ENCODE peak calls at places on chromosomes 6 and 20, in five cellular contexts. O is psoas muscle, G is BJ, W is heart left ventricle, H is IMR-90. T is an unnamed sample. For H3K27me3, the result is how much of the 10 kb centered on the place peaks cover.

GRCh38 chr6:155695495-155695894 is 239.9 kb upstream of the NOX3 start:
- DNase-seq in O (no peak), G (no peak), W (no peak), H (no peak), T (no peak)

GRCh38 chr6:149084761-149085574 is 232.5 kb upstream of the TAB2 start:
- DNase-seq in O (no peak), G (no peak), W (no peak), H (no peak), T (no peak)

GRCh38 chr20:17811605-17811965 is 111.8 kb downstream of the BANF2 start:
- DNase-seq in O (no peak), G (no peak), W (no peak), H (no peak), T (no peak)

GRCh38 chr20:53847118-53847842 is 223.1 kb downstream of the BCAS1 start:
- DNase-seq in O (no peak), G (no peak), W (no peak), H (no peak), T (no peak)

GRCh38 chr6:142349215-142349823 is 47.5 kb downstream of the ADGRG6 start:
- DNase-seq in O (no peak), G (no peak), W (no peak), H (no peak), T (no peak)

GRCh38 chr6:64415936-64416335 is 780.3 kb downstream of the PHF3 start:
- DNase-seq in O (no peak), G (no peak), W (no peak), H (no peak), T (no peak)

GRCh38 chr6:49025273-49026240 is 437.5 kb downstream of the MMUT start:
- DNase-seq in O (no peak), G (no peak), W (no peak), H (no peak), T (no peak)

GRCh38 chr20:25314497-25315417 is 66.9 kb downstream of the PYGB start:
- DNase-seq in O (no peak), G (no peak), W (no peak), H (no peak), T (peak)

GRCh38 chr6:90397929-90398674 is 101.5 kb upstream of the BACH2 start:
- DNase-seq in O (no peak), G (no peak), W (no peak), H (peak), T (no peak)

GRCh38 chr6:152598858-152599537 is 38.2 kb downstream of the SYNE1 start:
- DNase-seq in O (no peak), G (no peak), W (peak), H (peak), T (no peak)

GRCh38 chr20:58891686-58892125 is 39.2 kb downstream of the GNAS start:
- DNase-seq in O (peak), G (no peak), W (no peak), H (no peak), T (peak)

GRCh38 chr6:66277400-66277799 is 570.4 kb upstream of the EYS start:
- DNase-seq in O (no peak), G (no peak), W (no peak), H (no peak), T (no peak)

GRCh38 chr6:15389759-15390723 is 144.2 kb downstream of the JARID2 start:
- DNase-seq in O (no peak), G (no peak), W (no peak), H (peak), T (no peak)

GRCh38 chr6:35294308-35294945 is 3.2 kb upstream of the DEF6 start:
- DNase-seq in O (peak), G (no peak), W (peak), H (peak), T (no peak)

GRCh38 chr6:16129623-16130243 is 847 bp downstream of the MYLIP start:
- DNase-seq in O (peak), G (no peak), W (peak), H (peak), T (peak)

GRCh38 chr6:90940812-90941481 is 354.1 kb upstream of the MAP3K7 start:
- DNase-seq in O (no peak), G (peak), W (no peak), H (peak), T (no peak)

GRCh38 chr6:161169690-161170089 is 104.2 kb downstream of the AGPAT4 start:
- DNase-seq in O (peak), G (no peak), W (peak), H (peak), T (no peak)

GRCh38 chr20:33145521-33145920 is 22.4 kb upstream of the BPIFA2 start:
- DNase-seq in O (no peak), G (no peak), W (no peak), H (no peak), T (no peak)

GRCh38 chr20:47502801-47503239 is 1.1 kb downstream of the NCOA3 start:
- DNase-seq in O (no peak), G (no peak), W (no peak), H (peak), T (no peak)

GRCh38 chr20:47500554-47500953 is 1.1 kb upstream of the NCOA3 start:
- DNase-seq in O (no peak), G (no peak), W (no peak), H (no peak), T (no peak)

GRCh38 chr20:47502271-47502730 is 614 bp downstream of the NCOA3 start:
- DNase-seq in O (peak), G (no peak), W (no peak), H (peak), T (peak)

GRCh38 chr20:47501483-47502270 is at the start of gene NCOA3:
- DNase-seq in O (peak), G (peak), W (peak), H (peak), T (peak)

DNA sequence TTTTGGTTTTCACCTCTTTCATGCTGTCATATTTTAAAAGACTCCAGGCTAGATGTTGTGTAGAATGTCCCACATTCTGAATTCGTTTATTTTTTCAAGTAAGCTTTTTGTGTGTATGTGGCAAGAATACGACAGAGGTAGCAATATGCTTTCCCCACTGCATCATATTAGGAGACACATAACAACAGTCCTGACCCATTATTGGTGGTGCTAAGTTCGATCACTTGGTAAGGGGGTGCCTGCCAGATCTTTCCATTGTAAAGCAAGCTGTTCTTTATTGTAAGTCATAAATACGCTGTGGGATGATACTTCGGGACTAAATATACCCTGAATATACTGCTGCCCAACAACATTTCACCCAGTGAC is 587 bp upstream of the NCOA3 start:
- DNase-seq in O (no peak), G (no peak), W (no peak), H (peak), T (no peak)
- H3K4me3 ChIP-seq in O (peak), G (peak), W (peak), H (peak), T (peak)

DNA sequence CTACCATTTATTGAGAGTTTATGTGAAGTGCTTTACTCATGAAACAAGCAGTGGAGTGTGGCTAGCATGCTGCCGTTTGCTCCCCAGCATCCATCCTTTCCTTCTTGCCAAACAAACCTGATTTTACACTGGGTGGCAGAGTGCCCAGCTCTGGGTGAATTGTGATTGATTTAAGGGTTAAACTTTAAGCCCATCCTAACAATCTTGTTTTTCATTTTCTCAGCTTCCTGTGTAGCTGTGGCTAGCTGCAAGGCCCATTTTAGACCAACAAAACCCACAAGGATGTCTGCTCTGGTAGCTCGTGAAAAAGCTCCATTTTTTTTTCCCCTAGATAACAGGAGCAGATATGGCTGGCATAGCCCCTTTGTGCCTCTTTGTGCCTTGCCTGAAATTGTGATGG is 77.7 kb upstream of the KCNG1 start:
- DNase-seq in O (no peak), G (no peak), W (no peak), H (no peak), T (no peak)
- H3K27me3 ChIP-seq in O (under half), G (under half), W (under half), H (half or more), T (under half)

GRCh38 chr6:4316867-4317400 is 181.6 kb upstream of the ECI2 start:
- DNase-seq in O (peak), G (peak), W (peak), H (peak), T (peak)
- H3K4me3 ChIP-seq in O (peak), G (no peak), W (no peak), H (no peak), T (no peak)

GRCh38 chr20:46212876-46213275 is 94.8 kb downstream of the CD40 start:
- DNase-seq in O (no peak), G (no peak), W (no peak), H (no peak), T (no peak)

GRCh38 chr20:46211331-46211722 is 93.2 kb downstream of the CD40 start:
- DNase-seq in O (no peak), G (no peak), W (no peak), H (no peak), T (no peak)

GRCh38 chr20:46213946-46214830 is 94.1 kb downstream of the CDH22 start:
- DNase-seq in O (peak), G (no peak), W (no peak), H (no peak), T (no peak)

GRCh38 chr20:46210672-46211330 is 92.7 kb downstream of the CD40 start:
- DNase-seq in O (no peak), G (no peak), W (no peak), H (no peak), T (no peak)

DNA sequence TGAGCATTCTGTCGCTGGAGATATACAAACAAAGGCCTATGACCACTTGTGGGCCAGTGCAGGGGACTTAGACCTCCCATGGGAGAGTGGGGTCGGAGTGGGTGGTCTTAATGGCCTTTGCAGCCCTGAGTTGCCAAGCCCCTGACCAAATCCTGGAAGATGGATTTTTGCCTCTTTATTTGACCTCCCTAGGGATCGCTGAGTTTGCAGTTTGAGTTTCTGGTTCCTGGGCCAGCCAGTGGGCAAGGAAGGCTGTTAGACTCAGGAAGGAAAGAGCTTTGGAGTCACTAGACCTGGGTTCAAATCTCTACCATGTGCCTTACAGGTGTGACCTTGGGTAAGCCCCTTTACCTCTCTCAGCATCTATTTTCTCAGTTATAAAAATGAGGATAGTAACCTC is 94.1 kb downstream of the CD40 start:
- DNase-seq in O (no peak), G (no peak), W (no peak), H (no peak), T (no peak)
- H3K27me3 ChIP-seq in O (under half), G (under half), W (under half), H (under half), T (half or more)

DNA sequence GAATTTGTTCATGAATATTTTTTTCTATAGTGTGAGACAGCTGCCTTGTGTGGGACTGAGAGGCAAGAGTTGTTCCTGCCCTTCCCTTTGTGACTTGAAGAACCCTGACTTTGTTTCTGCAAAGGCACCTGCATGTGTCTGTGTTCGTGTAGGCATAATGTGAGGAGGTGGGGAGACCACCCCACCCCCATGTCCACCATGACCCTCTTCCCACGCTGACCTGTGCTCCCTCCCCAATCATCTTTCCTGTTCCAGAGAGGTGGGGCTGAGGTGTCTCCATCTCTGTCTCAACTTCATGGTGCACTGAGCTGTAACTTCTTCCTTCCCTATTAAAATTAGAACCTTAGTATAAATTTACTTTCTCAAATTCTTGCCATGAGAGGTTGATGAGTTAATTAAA is 3.1 kb downstream of the HLA-A start:
- DNase-seq in O (no peak), G (no peak), W (no peak), H (no peak), T (no peak)
- H3K4me3 ChIP-seq in O (no peak), G (no peak), W (no peak), H (no peak), T (peak)

DNA sequence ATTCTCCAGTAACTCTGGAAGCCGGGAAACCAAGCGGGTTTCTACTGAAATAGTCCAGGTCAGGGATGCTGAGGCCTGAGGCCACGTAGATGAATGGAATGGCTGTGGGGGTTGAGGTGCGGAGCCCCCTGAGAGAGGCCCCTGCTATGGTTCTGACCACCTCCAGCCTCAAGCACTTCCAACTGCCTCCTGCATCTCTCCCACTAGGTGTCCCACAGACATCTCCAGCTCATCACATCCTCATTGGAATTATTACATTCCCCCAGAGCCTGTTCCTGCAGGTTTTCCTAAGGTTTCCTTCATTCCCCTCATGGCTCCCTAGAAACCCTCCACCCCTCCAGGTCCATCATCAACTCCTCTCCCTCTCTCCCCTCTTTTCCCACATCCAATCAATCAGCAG is 48.7 kb downstream of the UNC5CL start:
- DNase-seq in O (no peak), G (no peak), W (no peak), H (no peak), T (no peak)
- H3K27me3 ChIP-seq in O (under half), G (under half), W (under half), H (under half), T (under half)

GRCh38 chr6:29925341-29926080 is 16.8 kb upstream of the HLA-A start:
- DNase-seq in O (no peak), G (no peak), W (no peak), H (no peak), T (no peak)
- H3K4me3 ChIP-seq in O (peak), G (no peak), W (no peak), H (peak), T (peak)

GRCh38 chr6:1381397-1382330 is 7.7 kb upstream of the FOXF2 start:
- DNase-seq in O (peak), G (no peak), W (no peak), H (no peak), T (no peak)

GRCh38 chr6:1383729-1384548 is 5.4 kb upstream of the FOXF2 start:
- DNase-seq in O (no peak), G (no peak), W (no peak), H (no peak), T (no peak)

GRCh38 chr6:1380625-1381396 is 8.6 kb upstream of the FOXF2 start:
- DNase-seq in O (no peak), G (no peak), W (no peak), H (no peak), T (no peak)

GRCh38 chr6:1382883-1383728 is 6.3 kb upstream of the FOXF2 start:
- DNase-seq in O (no peak), G (no peak), W (no peak), H (no peak), T (no peak)

GRCh38 chr6:1382331-1382882 is 7.0 kb upstream of the FOXF2 start:
- DNase-seq in O (no peak), G (no peak), W (no peak), H (no peak), T (no peak)
- H3K27me3 ChIP-seq in O (under half), G (under half), W (half or more), H (under half), T (half or more)

T was measured in lower lobe of right lung.